ENCODE peak calls at places on chromosomes 11 and 22, in ten cellular contexts. S is right atrium auricular region; A is chondrocyte; C is lung; Y is PC-9; M is tibial nerve; I is psoas muscle; Q is cardiac muscle cell; O is CD8-positive, alpha-beta T cell; D is adrenal gland. B is an unnamed sample.

GRCh38 chr22:21965762-21966288 is 13.2 kb upstream of the PPM1F start:
- DNase-seq in I (no peak), A (no peak), C (no peak), S (no peak), O (no peak), D (no peak), Q (no peak), M (no peak), Y (no peak), B (no peak)

GRCh38 chr11:76139317-76139716 is 67.0 kb downstream of the WNT11 start:
- DNase-seq in Y (no peak), I (no peak), Q (no peak), O (no peak), S (no peak), M (no peak), D (no peak), C (no peak), A (no peak), B (no peak)

GRCh38 chr11:106322111-106322510 is 244.6 kb downstream of the AASDHPPT start:
- DNase-seq in S (no peak), I (no peak), M (no peak), Y (no peak), A (no peak), Q (no peak), D (no peak), C (no peak), O (no peak), B (no peak)

GRCh38 chr11:1262172-1263006 is 39.5 kb downstream of the MUC5B start:
- DNase-seq in I (peak), A (no peak), O (peak), Q (peak), C (peak), M (peak), S (peak), D (peak), Y (peak), B (peak)

GRCh38 chr11:78223320-78223954 is 34.7 kb downstream of the USP35 start:
- DNase-seq in M (no peak), Q (no peak), A (no peak), Y (no peak), I (no peak), D (no peak), C (no peak), S (peak), O (no peak), B (no peak)

GRCh38 chr22:22351366-22351765 is 106.8 kb downstream of the VPREB1 start:
- DNase-seq in C (no peak), S (no peak), D (no peak), M (no peak), A (no peak), O (no peak), I (no peak), Q (no peak), Y (no peak), B (no peak)

GRCh38 chr11:64304032-64304315 is 1.4 kb upstream of the ESRRA start:
- DNase-seq in D (no peak), A (no peak), M (no peak), S (no peak), Q (no peak), I (no peak), Y (peak), O (no peak), C (no peak), B (no peak)

GRCh38 chr22:44193537-44193896 is 12.8 kb downstream of the PARVG start:
- DNase-seq in S (no peak), Q (no peak), A (no peak), M (no peak), D (no peak), Y (peak), C (no peak), O (no peak), I (no peak), B (no peak)

GRCh38 chr22:27386186-27386585 is 415.4 kb downstream of the MN1 start:
- DNase-seq in M (no peak), O (no peak), Q (no peak), A (no peak), D (no peak), Y (peak), C (no peak), S (peak), I (no peak), B (no peak)

GRCh38 chr22:20093437-20093836 is 13.4 kb downstream of the DGCR8 start:
- DNase-seq in Q (no peak), M (no peak), I (peak), Y (no peak), S (no peak), O (no peak), A (no peak), D (no peak), C (no peak), B (no peak)

DNA sequence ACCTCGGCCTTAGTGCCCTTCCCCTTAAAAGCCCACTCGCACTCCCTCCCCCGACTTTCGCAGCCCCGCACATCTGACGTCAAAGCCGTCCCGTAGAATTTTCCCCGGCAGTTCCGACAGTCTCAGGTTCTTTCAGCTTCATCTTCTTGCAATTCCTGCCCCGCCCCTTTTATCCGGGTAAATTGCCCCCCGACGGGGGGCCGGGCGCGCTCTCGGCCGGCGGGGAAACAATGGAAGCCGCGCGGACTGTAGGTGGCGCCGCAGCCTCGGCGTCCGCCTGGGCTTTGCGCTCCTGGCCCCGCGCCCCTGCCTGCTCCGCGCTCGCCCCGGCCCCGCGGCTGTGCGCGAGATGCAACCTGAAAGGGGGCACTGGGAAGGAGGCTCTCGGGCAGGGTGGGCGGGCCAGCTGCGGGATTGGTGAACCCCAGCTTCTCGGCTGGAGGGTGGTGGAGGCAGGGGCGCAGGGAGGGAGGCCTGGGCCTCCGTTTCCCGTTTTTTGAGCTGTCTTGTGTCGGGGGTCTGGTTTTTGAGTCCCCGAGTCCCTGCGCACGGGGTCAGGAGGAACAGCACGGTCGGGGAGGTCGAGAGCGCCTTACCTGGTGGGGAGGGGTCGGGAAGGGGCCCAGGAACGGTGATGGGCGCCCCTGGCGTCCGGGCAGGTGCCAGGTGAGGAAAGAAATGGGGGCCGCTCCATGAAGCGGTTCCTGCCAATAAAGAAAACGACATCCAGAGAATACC is 855 bp upstream of the FGF19 start:
- DNase-seq in S (no peak), M (no peak), A (no peak), Q (peak), Y (no peak), C (no peak), D (peak), I (no peak), O (no peak), B (peak)
- TF ChIP-seq CTCF in S (peak), M (no peak), A (peak), Q (peak), Y (peak), C (no peak), D (peak), I (peak), O (no peak), B (peak)

GRCh38 chr22:50732681-50733080 is 5.3 kb upstream of the ACR start:
- DNase-seq in I (no peak), Y (no peak), O (no peak), S (no peak), M (no peak), Q (no peak), D (no peak), A (no peak), C (no peak), B (peak)

GRCh38 chr22:50730941-50731661 is 6.9 kb upstream of the ACR start:
- DNase-seq in O (no peak), M (peak), D (no peak), C (no peak), I (no peak), Y (no peak), S (no peak), Q (no peak), A (peak), B (no peak)

GRCh38 chr22:50733521-50734342 is 4.3 kb upstream of the ACR start:
- DNase-seq in I (no peak), Y (no peak), S (no peak), Q (no peak), O (no peak), C (no peak), D (peak), M (peak), A (peak), B (peak)

GRCh38 chr22:50730013-50730891 is 7.8 kb upstream of the ACR start:
- DNase-seq in M (peak), D (no peak), C (no peak), Y (no peak), Q (no peak), O (no peak), I (no peak), A (peak), S (no peak), B (no peak)

DNA sequence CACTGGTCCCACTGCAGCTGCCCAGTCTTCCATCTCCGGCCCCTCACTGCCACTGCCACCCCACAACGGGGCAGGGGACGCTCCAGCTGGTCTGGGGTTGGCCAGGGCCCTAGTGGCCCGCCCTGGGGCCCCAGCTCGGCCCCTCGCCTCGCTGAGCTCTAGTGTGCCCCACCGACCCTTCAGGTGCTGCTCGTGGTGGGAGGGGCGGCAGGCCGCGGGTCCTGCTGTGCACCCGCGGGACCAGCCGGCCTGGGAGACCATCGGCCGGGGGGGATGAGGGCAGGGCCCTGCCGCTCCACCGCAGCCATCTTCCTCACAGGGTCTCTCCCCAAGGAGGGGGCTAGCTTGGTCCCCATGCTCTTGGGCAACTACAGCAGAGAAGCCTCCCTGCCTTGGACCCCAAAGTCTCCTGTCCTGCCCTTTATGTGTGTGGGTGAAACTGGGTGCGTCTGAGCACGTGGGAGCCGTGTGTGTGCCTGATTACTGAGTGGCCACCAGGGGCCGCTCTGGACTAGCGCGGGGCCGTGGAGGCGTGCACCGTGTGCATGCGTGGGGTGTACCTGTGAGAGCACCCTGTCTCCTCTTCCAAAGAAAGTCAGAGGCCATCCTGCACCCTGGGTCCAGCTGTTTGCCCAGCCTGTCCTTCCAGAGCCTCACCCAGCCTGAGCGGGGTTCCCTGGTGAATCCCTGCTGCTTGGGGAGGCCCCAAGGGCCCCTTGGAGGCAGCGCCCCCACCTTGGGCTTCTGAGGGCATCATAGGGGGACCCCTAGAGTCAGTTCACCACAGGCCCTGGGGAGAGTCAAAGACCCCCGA is 6.0 kb upstream of the ACR start:
- DNase-seq in Y (peak), S (no peak), I (no peak), M (peak), O (peak), Q (peak), A (peak), C (peak), D (peak), B (no peak)
- TF ChIP-seq CTCF in Y (peak), S (peak), I (peak), M (peak), O (peak), Q (peak), A (peak), C (peak), D (peak), B (peak)

GRCh38 chr11:107651672-107652071 is 60.2 kb downstream of the SLN start:
- DNase-seq in D (no peak), A (no peak), C (no peak), I (no peak), Y (no peak), Q (no peak), S (no peak), M (no peak), O (no peak), B (no peak)
- TF ChIP-seq CTCF in D (no peak), A (peak), C (no peak), I (no peak), Y (no peak), Q (no peak), S (no peak), M (no peak), O (no peak), B (no peak)

GRCh38 chr11:19075636-19076035 is 15.1 kb upstream of the MRGPRX2 start:
- DNase-seq in O (no peak), M (no peak), C (no peak), I (no peak), S (no peak), Y (no peak), A (no peak), D (no peak), Q (no peak), B (no peak)

GRCh38 chr11:19072464-19072863 is 11.9 kb upstream of the MRGPRX2 start:
- DNase-seq in C (no peak), O (no peak), Q (no peak), I (no peak), M (no peak), A (no peak), D (no peak), Y (peak), S (no peak), B (no peak)

GRCh38 chr11:19076744-19077589 is 16.4 kb upstream of the MRGPRX2 start:
- DNase-seq in A (no peak), M (no peak), O (peak), Y (peak), Q (peak), D (peak), C (peak), I (peak), S (no peak), B (peak)

GRCh38 chr11:19073454-19074415 is 13.2 kb upstream of the MRGPRX2 start:
- DNase-seq in Y (no peak), O (no peak), A (no peak), I (no peak), S (no peak), C (no peak), M (no peak), D (no peak), Q (no peak), B (no peak)

GRCh38 chr11:19071255-19071654 is 10.7 kb upstream of the MRGPRX2 start:
- DNase-seq in A (no peak), Y (peak), M (no peak), I (peak), S (peak), C (peak), O (no peak), D (peak), Q (peak), B (peak)
- TF ChIP-seq CTCF in A (peak), Y (peak), M (peak), I (peak), S (peak), C (peak), O (peak), D (peak), Q (peak), B (peak)

DNA sequence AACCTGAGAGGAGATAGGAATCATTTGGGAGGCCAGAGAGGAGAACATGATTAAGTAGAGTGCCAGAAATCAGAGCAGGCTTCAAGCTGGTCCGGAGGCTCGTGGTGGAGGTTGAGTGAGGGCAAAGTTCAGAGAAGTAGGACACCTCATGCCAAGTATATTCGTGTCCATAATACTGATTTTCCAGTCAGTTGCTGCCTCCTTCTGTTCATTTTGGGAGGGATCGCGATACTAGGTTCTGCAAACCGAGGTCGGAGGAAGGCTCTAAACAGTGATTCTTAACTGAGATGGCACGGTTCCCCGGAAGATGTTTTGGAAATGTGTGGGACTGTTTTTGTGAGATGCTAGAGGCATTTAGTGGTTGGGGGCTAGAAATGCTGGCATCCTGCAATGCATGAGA is 13.6 kb upstream of the CD3E start:
- DNase-seq in I (no peak), Q (peak), O (no peak), D (peak), A (no peak), S (no peak), M (no peak), C (peak), Y (peak), B (peak)
- TF ChIP-seq CTCF in I (peak), Q (peak), O (peak), D (peak), A (peak), S (no peak), M (peak), C (peak), Y (peak), B (no peak)

GRCh38 chr11:94932503-94932902 is 40.9 kb downstream of the CWC15 start:
- DNase-seq in S (no peak), Y (no peak), Q (no peak), A (no peak), C (no peak), O (no peak), M (no peak), D (no peak), I (no peak), B (no peak)
- TF ChIP-seq CTCF in S (no peak), Y (no peak), Q (no peak), A (no peak), C (no peak), O (no peak), M (no peak), D (no peak), I (no peak), B (no peak)